ENCODE peak calls at places on chromosomes 5 and 9, in six cellular contexts. One of them, this sample, is unnamed.

GRCh38 chr5:19047277-19047676 is 940.7 kb downstream of the CDH18 start:
- DNase-seq in BE2C: no peak
- DNase-seq in fibroblast of lung: no peak
- DNase-seq in thyroid gland: no peak
- DNase-seq in RWPE2: peak; percentile 29
- DNase-seq in cardiac muscle cell: no peak
- DNase-seq in this sample: no peak

GRCh38 chr5:132776932-132777208 is 169 bp downstream of the SEPTIN8 start:
- DNase-seq in fibroblast of lung: no peak
- DNase-seq in BE2C: no peak
- DNase-seq in RWPE2: no peak
- DNase-seq in cardiac muscle cell: no peak
- DNase-seq in thyroid gland: no peak
- DNase-seq in this sample: no peak

GRCh38 chr9:71796368-71796767 is 28.1 kb upstream of the CEMIP2 start:
- DNase-seq in RWPE2: no peak
- DNase-seq in thyroid gland: no peak
- DNase-seq in fibroblast of lung: no peak
- DNase-seq in cardiac muscle cell: no peak
- DNase-seq in BE2C: no peak
- DNase-seq in this sample: no peak

GRCh38 chr5:135444360-135444759 is 2.8 kb downstream of the DCANP1 start:
- DNase-seq in RWPE2: peak; percentile 57
- DNase-seq in fibroblast of lung: no peak
- DNase-seq in BE2C: no peak
- DNase-seq in cardiac muscle cell: no peak
- DNase-seq in thyroid gland: no peak
- DNase-seq in this sample: no peak

GRCh38 chr5:107813559-107813958 is 142.8 kb upstream of the EFNA5 start:
- DNase-seq in fibroblast of lung: no peak
- DNase-seq in cardiac muscle cell: no peak
- DNase-seq in thyroid gland: no peak
- DNase-seq in BE2C: no peak
- DNase-seq in RWPE2: no peak
- DNase-seq in this sample: no peak

GRCh38 chr9:96442491-96442890 is 7.5 kb upstream of the HABP4 start:
- DNase-seq in fibroblast of lung: no peak
- DNase-seq in thyroid gland: no peak
- DNase-seq in RWPE2: no peak
- DNase-seq in cardiac muscle cell: no peak
- DNase-seq in BE2C: no peak
- DNase-seq in this sample: no peak

GRCh38 chr5:55564716-55565115 is 30.0 kb upstream of the PLPP1 start:
- DNase-seq in RWPE2: no peak
- DNase-seq in BE2C: no peak
- DNase-seq in thyroid gland: no peak
- DNase-seq in fibroblast of lung: no peak
- DNase-seq in cardiac muscle cell: no peak
- DNase-seq in this sample: no peak

GRCh38 chr5:172505403-172505759 is 51.1 kb upstream of the SH3PXD2B start:
- DNase-seq in thyroid gland: no peak
- DNase-seq in RWPE2: peak; percentile 23
- DNase-seq in fibroblast of lung: no peak
- DNase-seq in BE2C: no peak
- DNase-seq in cardiac muscle cell: no peak
- DNase-seq in this sample: peak; percentile 2

GRCh38 chr9:125529107-125529506 is 177.9 kb downstream of the MAPKAP1 start:
- DNase-seq in fibroblast of lung: no peak
- DNase-seq in BE2C: no peak
- DNase-seq in RWPE2: no peak
- DNase-seq in thyroid gland: no peak
- DNase-seq in cardiac muscle cell: no peak
- DNase-seq in this sample: no peak

GRCh38 chr5:146541956-146542849 is 26.2 kb upstream of the GPR151 start:
- DNase-seq in BE2C: peak; percentile 83
- DNase-seq in fibroblast of lung: peak; percentile 61
- DNase-seq in RWPE2: peak; percentile 77
- DNase-seq in cardiac muscle cell: peak; percentile 75
- DNase-seq in thyroid gland: peak; percentile 79
- DNase-seq in this sample: peak; percentile 55

GRCh38 chr5:79509244-79509880 is 4.6 kb downstream of the HOMER1 start:
- DNase-seq in cardiac muscle cell: no peak
- DNase-seq in RWPE2: no peak
- DNase-seq in thyroid gland: no peak
- DNase-seq in BE2C: no peak
- DNase-seq in fibroblast of lung: no peak
- DNase-seq in this sample: no peak

GRCh38 chr5:180785794-180786221 is 16.8 kb downstream of the MGAT1 start:
- DNase-seq in RWPE2: no peak
- DNase-seq in BE2C: no peak
- DNase-seq in fibroblast of lung: peak; percentile 83
- DNase-seq in cardiac muscle cell: peak; percentile 93
- DNase-seq in thyroid gland: peak; percentile 83
- DNase-seq in this sample: no peak

GRCh38 chr9:84121991-84122523 is 141.5 kb downstream of the RMI1 start:
- DNase-seq in cardiac muscle cell: peak; percentile 93
- DNase-seq in thyroid gland: peak; percentile 64
- DNase-seq in BE2C: no peak
- DNase-seq in fibroblast of lung: peak; percentile 79
- DNase-seq in RWPE2: no peak
- DNase-seq in this sample: no peak

GRCh38 chr5:41722359-41722950 is 147.8 kb downstream of the OXCT1 start:
- DNase-seq in BE2C: no peak
- DNase-seq in thyroid gland: no peak
- DNase-seq in cardiac muscle cell: peak; percentile 44
- DNase-seq in fibroblast of lung: peak; percentile 19
- DNase-seq in RWPE2: no peak
- DNase-seq in this sample: no peak

GRCh38 chr5:1544294-1545010 is 20.7 kb upstream of the LPCAT1 start:
- DNase-seq in thyroid gland: no peak
- DNase-seq in BE2C: no peak
- DNase-seq in fibroblast of lung: no peak
- DNase-seq in RWPE2: peak; percentile 70
- DNase-seq in cardiac muscle cell: no peak
- DNase-seq in this sample: no peak

GRCh38 chr5:117888688-117889087 is 1099.7 kb downstream of the DTWD2 start:
- DNase-seq in cardiac muscle cell: peak; percentile 48
- DNase-seq in RWPE2: no peak
- DNase-seq in BE2C: no peak
- DNase-seq in thyroid gland: no peak
- DNase-seq in fibroblast of lung: no peak
- DNase-seq in this sample: no peak

GRCh38 chr9:126695186-126696090 is 81.7 kb downstream of the LMX1B start:
- DNase-seq in thyroid gland: no peak
- DNase-seq in BE2C: no peak
- DNase-seq in RWPE2: peak; percentile 41
- DNase-seq in cardiac muscle cell: no peak
- DNase-seq in fibroblast of lung: no peak
- DNase-seq in this sample: no peak

GRCh38 chr9:78577507-78577906 is 280.6 kb downstream of the PSAT1 start:
- DNase-seq in fibroblast of lung: no peak
- DNase-seq in RWPE2: no peak
- DNase-seq in cardiac muscle cell: no peak
- DNase-seq in BE2C: no peak
- DNase-seq in thyroid gland: no peak
- DNase-seq in this sample: no peak

GRCh38 chr9:5895782-5896181 is 5.1 kb downstream of the MLANA start:
- DNase-seq in BE2C: no peak
- DNase-seq in cardiac muscle cell: no peak
- DNase-seq in RWPE2: no peak
- DNase-seq in fibroblast of lung: no peak
- DNase-seq in thyroid gland: peak; percentile 97
- DNase-seq in this sample: no peak

GRCh38 chr9:135334953-135335460 is 144.6 kb upstream of the PPP1R26 start:
- DNase-seq in cardiac muscle cell: no peak
- DNase-seq in thyroid gland: no peak
- DNase-seq in RWPE2: peak; percentile 44
- DNase-seq in fibroblast of lung: no peak
- DNase-seq in BE2C: peak; percentile 4
- DNase-seq in this sample: no peak

GRCh38 chr5:67015577-67016290 is 180.9 kb downstream of the CD180 start:
- DNase-seq in fibroblast of lung: peak; percentile 91
- DNase-seq in BE2C: peak; percentile 37
- DNase-seq in thyroid gland: no peak
- DNase-seq in RWPE2: no peak
- DNase-seq in cardiac muscle cell: peak; percentile 39
- DNase-seq in this sample: no peak

GRCh38 chr9:21287280-21287679 is 17.8 kb downstream of the IFNA5 start:
- DNase-seq in thyroid gland: no peak
- DNase-seq in fibroblast of lung: no peak
- DNase-seq in cardiac muscle cell: no peak
- DNase-seq in RWPE2: no peak
- DNase-seq in BE2C: no peak
- DNase-seq in this sample: no peak

GRCh38 chr5:32500206-32500605 is 55.7 kb upstream of the ZFR start:
- DNase-seq in BE2C: no peak
- DNase-seq in thyroid gland: no peak
- DNase-seq in cardiac muscle cell: no peak
- DNase-seq in fibroblast of lung: no peak
- DNase-seq in RWPE2: no peak
- DNase-seq in this sample: no peak

DNA sequence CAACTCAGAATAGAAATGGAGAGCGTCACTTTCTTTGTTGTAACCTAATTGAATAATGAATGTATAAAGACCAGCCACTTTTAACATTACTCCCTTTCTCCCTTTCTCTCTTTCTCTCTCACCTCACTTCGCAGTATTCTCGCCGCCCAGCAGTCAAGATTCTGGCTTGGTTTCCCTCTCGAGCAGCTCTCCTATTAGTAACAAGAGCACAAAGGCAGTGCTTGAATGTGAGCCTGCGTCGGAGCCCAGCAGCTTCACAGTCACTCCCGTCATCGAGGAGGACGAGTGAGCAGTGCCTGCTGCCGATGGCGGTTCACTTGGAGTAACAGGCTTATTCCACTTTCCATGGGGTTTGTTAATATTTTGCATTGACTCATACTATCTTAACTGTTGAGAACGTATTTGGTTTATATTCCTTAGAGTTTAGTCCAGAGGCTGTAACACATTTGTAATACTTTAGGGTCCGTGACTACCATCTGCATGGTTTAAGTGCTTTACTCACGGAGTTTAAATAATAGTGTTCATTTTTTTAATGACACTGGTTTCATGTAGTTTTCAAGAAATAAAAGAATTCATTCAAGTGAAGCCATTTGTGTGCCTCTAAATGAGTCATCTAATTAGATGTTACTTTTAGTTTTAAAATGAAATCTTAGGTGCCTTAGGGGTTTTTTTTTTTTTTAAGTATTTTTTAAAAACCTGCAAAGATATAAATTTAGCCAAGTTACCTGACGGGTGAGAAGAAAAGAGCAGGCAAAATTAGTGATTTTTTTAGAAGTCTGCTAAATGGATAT is 8.4 kb upstream of the DMRT3 start:
- DNase-seq in BE2C: no peak
- DNase-seq in thyroid gland: no peak
- DNase-seq in RWPE2: no peak
- DNase-seq in fibroblast of lung: no peak
- DNase-seq in cardiac muscle cell: no peak
- DNase-seq in this sample: no peak
- H3K4me1 ChIP-seq in BE2C: no peaks in the 10 kb centered on the region
- H3K4me1 ChIP-seq in thyroid gland: peaks cover 48% of the 10 kb centered on the region
- H3K4me1 ChIP-seq in RWPE2: no peaks in the 10 kb centered on the region
- H3K4me1 ChIP-seq in fibroblast of lung: no peaks in the 10 kb centered on the region
- H3K4me1 ChIP-seq in cardiac muscle cell: peaks cover 8% of the 10 kb centered on the region
- H3K4me1 ChIP-seq in this sample: peaks cover 8% of the 10 kb centered on the region

DNA sequence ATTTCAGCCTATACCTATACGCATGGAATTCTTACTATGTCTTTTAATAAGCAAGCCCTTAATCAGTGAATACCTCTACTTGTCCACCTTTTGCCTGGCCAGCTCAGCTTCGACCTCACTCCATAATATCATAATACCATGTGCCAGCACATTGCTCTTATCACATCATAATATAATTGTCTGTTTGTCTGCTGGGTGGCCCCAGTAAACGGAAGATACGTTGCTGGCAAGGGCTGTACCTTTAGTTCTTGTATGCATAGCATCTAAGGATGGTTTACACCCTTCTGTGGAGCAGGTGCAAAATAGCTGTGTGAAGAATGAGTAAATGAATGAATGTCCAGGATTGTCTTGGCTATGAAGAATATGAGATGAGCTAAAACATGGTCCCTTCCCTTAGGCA is 29.9 kb downstream of the SV2C start:
- DNase-seq in RWPE2: no peak
- DNase-seq in fibroblast of lung: no peak
- DNase-seq in thyroid gland: no peak
- DNase-seq in cardiac muscle cell: no peak
- DNase-seq in BE2C: no peak
- DNase-seq in this sample: no peak
- TF ChIP-seq CTCF in RWPE2: no peak
- TF ChIP-seq CTCF in fibroblast of lung: no peak
- TF ChIP-seq CTCF in thyroid gland: no peak
- TF ChIP-seq CTCF in cardiac muscle cell: no peak
- TF ChIP-seq CTCF in BE2C: no peak
- TF ChIP-seq CTCF in this sample: no peak

DNA sequence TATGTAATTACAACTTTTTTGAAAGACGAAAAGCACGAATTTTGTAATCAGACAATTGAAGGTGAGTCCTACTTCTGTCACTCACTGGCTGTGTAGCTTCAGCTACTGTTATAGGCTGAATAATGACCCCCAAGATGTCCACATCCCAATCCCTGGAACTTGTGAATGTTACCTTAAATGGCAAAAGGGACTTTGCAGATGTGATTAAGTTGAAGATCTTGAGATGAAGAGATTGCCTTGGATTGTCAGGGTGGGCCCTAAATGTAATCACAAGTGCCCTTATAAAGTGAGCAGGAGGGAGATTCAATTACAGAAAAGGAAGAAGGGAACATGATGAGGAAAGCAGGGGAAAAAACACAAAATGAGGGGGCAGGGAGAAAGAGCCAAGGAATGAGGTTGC is 326.2 kb upstream of the MSX2 start:
- DNase-seq in fibroblast of lung: no peak
- DNase-seq in RWPE2: no peak
- DNase-seq in thyroid gland: no peak
- DNase-seq in BE2C: no peak
- DNase-seq in cardiac muscle cell: no peak
- DNase-seq in this sample: no peak
- H3K4me1 ChIP-seq in fibroblast of lung: no peaks in the 10 kb centered on the region
- H3K4me1 ChIP-seq in RWPE2: no peaks in the 10 kb centered on the region
- H3K4me1 ChIP-seq in thyroid gland: no peaks in the 10 kb centered on the region
- H3K4me1 ChIP-seq in BE2C: peaks cover 11% of the 10 kb centered on the region
- H3K4me1 ChIP-seq in cardiac muscle cell: peaks cover 3% of the 10 kb centered on the region
- H3K4me1 ChIP-seq in this sample: no peaks in the 10 kb centered on the region

GRCh38 chr9:112332977-112333638 is at the start of gene PTBP3:
- DNase-seq in BE2C: peak; percentile 81
- DNase-seq in fibroblast of lung: peak; percentile 69
- DNase-seq in RWPE2: peak; percentile 76
- DNase-seq in cardiac muscle cell: peak; percentile 81
- DNase-seq in thyroid gland: peak; percentile 88
- DNase-seq in this sample: peak; percentile 85

GRCh38 chr9:112332272-112332671 is 1.1 kb downstream of the PTBP3 start:
- DNase-seq in RWPE2: no peak
- DNase-seq in BE2C: no peak
- DNase-seq in thyroid gland: no peak
- DNase-seq in fibroblast of lung: no peak
- DNase-seq in cardiac muscle cell: no peak
- DNase-seq in this sample: no peak

GRCh38 chr9:112332674-112332976 is 794 bp downstream of the PTBP3 start:
- DNase-seq in thyroid gland: no peak
- DNase-seq in fibroblast of lung: no peak
- DNase-seq in BE2C: no peak
- DNase-seq in cardiac muscle cell: no peak
- DNase-seq in RWPE2: no peak
- DNase-seq in this sample: no peak

GRCh38 chr9:112333639-112334318 is 360 bp upstream of the PTBP3 start:
- DNase-seq in thyroid gland: peak; percentile 96
- DNase-seq in BE2C: peak; percentile 96
- DNase-seq in RWPE2: peak; percentile 89
- DNase-seq in fibroblast of lung: peak; percentile 94
- DNase-seq in cardiac muscle cell: peak; percentile 98
- DNase-seq in this sample: peak; percentile 94

GRCh38 chr9:112334319-112334828 is 955 bp upstream of the PTBP3 start:
- DNase-seq in cardiac muscle cell: no peak
- DNase-seq in BE2C: no peak
- DNase-seq in thyroid gland: peak; percentile 10
- DNase-seq in RWPE2: no peak
- DNase-seq in fibroblast of lung: peak; percentile 48
- DNase-seq in this sample: no peak
- TF ChIP-seq CTCF in cardiac muscle cell: no peak
- TF ChIP-seq CTCF in BE2C: no peak
- TF ChIP-seq CTCF in thyroid gland: no peak
- TF ChIP-seq CTCF in RWPE2: no peak
- TF ChIP-seq CTCF in fibroblast of lung: no peak
- TF ChIP-seq CTCF in this sample: no peak